ENCODE peak calls at places on chromosomes 16 and 17, in five cellular contexts. X is HCT116; K is stomach; N is CD8-positive, alpha-beta T cell; T is uterus. G is an unnamed sample. For H3K4me1, the result is how much of the 10 kb centered on the place peaks cover.

GRCh38 chr17:73591278-73592078 is 52.8 kb downstream of the SDK2 start:
- DNase-seq in X (no peak), K (no peak), N (peak), T (no peak), G (no peak)

GRCh38 chr17:81406117-81406953 is 11.1 kb downstream of the BAHCC1 start:
- DNase-seq in X (no peak), K (no peak), N (no peak), T (peak), G (peak)

GRCh38 chr17:74757502-74757901 is 9.1 kb downstream of the NHERF1 start:
- DNase-seq in X (no peak), K (peak), N (no peak), T (no peak), G (no peak)

GRCh38 chr16:81137012-81137335 is 40.8 kb upstream of the GCSH start:
- DNase-seq in X (no peak), K (no peak), N (no peak), T (no peak), G (no peak)

GRCh38 chr17:80208050-80208449 is 12.1 kb downstream of the SGSH start:
- DNase-seq in X (no peak), K (no peak), N (no peak), T (no peak), G (no peak)

GRCh38 chr16:90018297-90019200 is 707 bp downstream of the DBNDD1 start:
- DNase-seq in X (no peak), K (peak), N (no peak), T (no peak), G (no peak)

GRCh38 chr17:73420897-73421296 is 109.1 kb upstream of the CDC42EP4 start:
- DNase-seq in X (peak), K (no peak), N (no peak), T (no peak), G (no peak)

GRCh38 chr16:84454611-84455010 is 49.8 kb downstream of the MEAK7 start:
- DNase-seq in X (no peak), K (no peak), N (no peak), T (no peak), G (no peak)

GRCh38 chr17:30389755-30390300 is 11.1 kb downstream of the CPD start:
- DNase-seq in X (no peak), K (no peak), N (no peak), T (no peak), G (no peak)

GRCh38 chr17:48429156-48429555 is 858 bp downstream of the SKAP1 start:
- DNase-seq in X (no peak), K (no peak), N (peak), T (no peak), G (no peak)

GRCh38 chr17:65855245-65855644 is 293.8 kb upstream of the AXIN2 start:
- DNase-seq in X (peak), K (no peak), N (no peak), T (no peak), G (peak)

GRCh38 chr16:14308357-14308723 is 237.2 kb downstream of the MRTFB start:
- DNase-seq in X (no peak), K (no peak), N (no peak), T (no peak), G (no peak)

GRCh38 chr16:14307059-14307531 is 236.0 kb downstream of the MRTFB start:
- DNase-seq in X (no peak), K (no peak), N (no peak), T (no peak), G (no peak)

GRCh38 chr16:14309001-14309886 is 238.1 kb downstream of the MRTFB start:
- DNase-seq in X (no peak), K (peak), N (no peak), T (no peak), G (no peak)

GRCh38 chr16:14306485-14307058 is 235.5 kb downstream of the MRTFB start:
- DNase-seq in X (no peak), K (no peak), N (no peak), T (no peak), G (no peak)

GRCh38 chr16:14307623-14308356 is 236.7 kb downstream of the MRTFB start:
- DNase-seq in X (no peak), K (no peak), N (no peak), T (no peak), G (no peak)
- H3K4me1 ChIP-seq in X (half or more), K (half or more), N (under half), T (under half), G (under half)

GRCh38 chr16:67544329-67544841 is 15.8 kb downstream of the RIPOR1 start:
- DNase-seq in X (no peak), K (no peak), N (no peak), T (no peak), G (no peak)
- TF ChIP-seq CTCF in X (no peak), K (no peak), N (no peak), T (no peak), G (no peak)

GRCh38 chr16:55384848-55385247 is 60.8 kb downstream of the IRX6 start:
- DNase-seq in X (no peak), K (no peak), N (no peak), T (no peak), G (no peak)
- H3K27ac ChIP-seq in X (no peak), K (no peak), N (no peak), T (no peak), G (no peak)

GRCh38 chr16:1996175-1996574 is 6.4 kb downstream of the SYNGR3 start:
- DNase-seq in X (no peak), K (no peak), N (no peak), T (no peak), G (no peak)
- H3K4me1 ChIP-seq in X (under half), K (under half), N (under half), T (under half), G (under half)

GRCh38 chr17:13735444-13735843 is 133.7 kb upstream of the HS3ST3A1 start:
- DNase-seq in X (no peak), K (no peak), N (no peak), T (no peak), G (no peak)
- TF ChIP-seq CTCF in X (no peak), K (no peak), N (no peak), T (no peak), G (no peak)

G was measured in colonic mucosa.